ENCODE peak calls at places on chromosomes 7 and 10, in six cellular contexts. Y, Z, X, K, S and N are unnamed samples.

GRCh38 chr7:23955145-23955544 is 245.1 kb downstream of the STK31 start:
- DNase-seq in Y (no peak), Z (no peak), X (no peak), K (peak; percentile 3), S (no peak), N (no peak)

GRCh38 chr10:129329375-129330040 is 137.5 kb upstream of the MGMT start:
- DNase-seq in Y (no peak), Z (no peak), X (no peak), K (no peak), S (no peak), N (no peak)

GRCh38 chr10:58785354-58785753 is 272.7 kb downstream of the BICC1 start:
- DNase-seq in Y (no peak), Z (no peak), X (no peak), K (no peak), S (no peak), N (no peak)

GRCh38 chr10:9038146-9038714 is 983.7 kb downstream of the GATA3 start:
- DNase-seq in Y (peak; percentile 1), Z (no peak), X (no peak), K (no peak), S (no peak), N (no peak)

GRCh38 chr7:85031475-85031874 is 155.4 kb downstream of the SEMA3D start:
- DNase-seq in Y (no peak), Z (no peak), X (no peak), K (no peak), S (no peak), N (no peak)

GRCh38 chr10:65670087-65670486 is 1255.7 kb upstream of the LRRTM3 start:
- DNase-seq in Y (no peak), Z (no peak), X (no peak), K (peak; percentile 90), S (no peak), N (no peak)

GRCh38 chr10:119575506-119575905 is 21.3 kb downstream of the TIAL1 start:
- DNase-seq in Y (no peak), Z (no peak), X (no peak), K (no peak), S (no peak), N (no peak)

GRCh38 chr10:6416892-6417512 is 163.1 kb downstream of the PRKCQ start:
- DNase-seq in Y (peak; percentile 67), Z (no peak), X (no peak), K (peak; percentile 56), S (peak; percentile 51), N (no peak)

GRCh38 chr10:3412071-3412582 is 239.5 kb upstream of the PITRM1 start:
- DNase-seq in Y (no peak), Z (no peak), X (no peak), K (no peak), S (no peak), N (no peak)

GRCh38 chr7:117908031-117908795 is 35.0 kb upstream of the CTTNBP2 start:
- DNase-seq in Y (peak; percentile 36), Z (no peak), X (no peak), K (no peak), S (no peak), N (no peak)

GRCh38 chr7:118239014-118239413 is 14.5 kb downstream of the ANKRD7 start:
- DNase-seq in Y (no peak), Z (no peak), X (no peak), K (no peak), S (no peak), N (no peak)

GRCh38 chr7:55111007-55111406 is 92.2 kb downstream of the EGFR start:
- DNase-seq in Y (no peak), Z (no peak), X (no peak), K (peak; percentile 86), S (peak; percentile 20), N (peak; percentile 56)

GRCh38 chr7:115679976-115680375 is 350.6 kb downstream of the TFEC start:
- DNase-seq in Y (peak; percentile 68), Z (no peak), X (no peak), K (peak; percentile 49), S (peak; percentile 27), N (no peak)

GRCh38 chr7:50477640-50478039 is 27.5 kb upstream of the FIGNL1 start:
- DNase-seq in Y (no peak), Z (no peak), X (no peak), K (no peak), S (no peak), N (no peak)

GRCh38 chr10:27911645-27912044 is 87.2 kb downstream of the ODAD2 start:
- DNase-seq in Y (no peak), Z (no peak), X (no peak), K (peak; percentile 46), S (no peak), N (no peak)

GRCh38 chr7:33596694-33597093 is 308.6 kb upstream of the BMPER start:
- DNase-seq in Y (no peak), Z (no peak), X (no peak), K (no peak), S (no peak), N (no peak)

GRCh38 chr10:88065384-88066049 is 202.1 kb downstream of the PTEN start:
- DNase-seq in Y (no peak), Z (no peak), X (no peak), K (no peak), S (peak; percentile 26), N (no peak)

GRCh38 chr7:156104501-156105336 is 292.5 kb upstream of the SHH start:
- DNase-seq in Y (no peak), Z (no peak), X (no peak), K (no peak), S (no peak), N (no peak)

GRCh38 chr7:106640368-106641141 is 20.4 kb downstream of the CCDC71L start:
- DNase-seq in Y (no peak), Z (no peak), X (no peak), K (no peak), S (no peak), N (no peak)

GRCh38 chr10:130137077-130137448 is 872 bp downstream of the GLRX3 start:
- DNase-seq in Y (peak; percentile 36), Z (no peak), X (no peak), K (peak; percentile 36), S (peak; percentile 2), N (no peak)

GRCh38 chr10:69362471-69362954 is 54.2 kb downstream of the TACR2 start:
- DNase-seq in Y (peak; percentile 97), Z (no peak), X (no peak), K (peak; percentile 71), S (no peak), N (peak; percentile 68)

GRCh38 chr10:89022734-89023133 is 32.1 kb downstream of the FAS start:
- DNase-seq in Y (no peak), Z (no peak), X (no peak), K (no peak), S (no peak), N (no peak)

GRCh38 chr7:48426966-48427555 is 255.8 kb downstream of the ABCA13 start:
- DNase-seq in Y (no peak), Z (no peak), X (no peak), K (peak; percentile 63), S (no peak), N (no peak)